ENCODE peak calls at places on chromosomes 16 and 17, in six cellular contexts. N, J, W, K, A and O are unnamed samples.

GRCh38 chr16:88339926-88340754 is 42.6 kb upstream of the ZNF469 start:
- DNase-seq in N (no peak), J (no peak), W (no peak), K (no peak), A (no peak), O (no peak)

GRCh38 chr16:53511403-53512280 is 8.6 kb upstream of the AKTIP start:
- DNase-seq in N (peak; percentile 32), J (no peak), W (no peak), K (no peak), A (no peak), O (no peak)

GRCh38 chr17:78962345-78962983 is 17.3 kb downstream of the LGALS3BP start:
- DNase-seq in N (peak; percentile 57), J (no peak), W (no peak), K (no peak), A (no peak), O (no peak)

GRCh38 chr17:81884968-81885367 is 6.4 kb downstream of the ALYREF start:
- DNase-seq in N (no peak), J (no peak), W (no peak), K (no peak), A (no peak), O (no peak)

GRCh38 chr17:78991906-78992532 is 12.3 kb upstream of the LGALS3BP start:
- DNase-seq in N (no peak), J (no peak), W (peak; percentile 15), K (no peak), A (no peak), O (no peak)

GRCh38 chr16:57283214-57283955 is 1.1 kb downstream of the PLLP start:
- DNase-seq in N (no peak), J (no peak), W (no peak), K (no peak), A (no peak), O (no peak)

GRCh38 chr17:60164697-60165096 is 14.9 kb downstream of the CA4 start:
- DNase-seq in N (no peak), J (no peak), W (no peak), K (no peak), A (no peak), O (no peak)

GRCh38 chr16:65312795-65313194 is 190.9 kb upstream of the CDH11 start:
- DNase-seq in N (no peak), J (peak; percentile 40), W (no peak), K (no peak), A (no peak), O (peak; percentile 59)

GRCh38 chr17:60161598-60162330 is 12.0 kb downstream of the CA4 start:
- DNase-seq in N (no peak), J (no peak), W (no peak), K (no peak), A (no peak), O (no peak)

GRCh38 chr17:44830359-44831269 is 527 bp upstream of the GJC1 start:
- DNase-seq in N (peak; percentile 59), J (no peak), W (peak; percentile 30), K (no peak), A (no peak), O (no peak)

GRCh38 chr17:44826123-44826790 is 3.8 kb downstream of the GJC1 start:
- DNase-seq in N (no peak), J (no peak), W (no peak), K (no peak), A (no peak), O (no peak)

GRCh38 chr17:44828919-44829557 is 1.0 kb downstream of the GJC1 start:
- DNase-seq in N (peak; percentile 38), J (no peak), W (no peak), K (no peak), A (no peak), O (no peak)

GRCh38 chr17:44829558-44830358 is at the start of gene GJC1:
- DNase-seq in N (peak; percentile 48), J (no peak), W (peak; percentile 69), K (no peak), A (no peak), O (no peak)

GRCh38 chr17:44827863-44828262 is 2.2 kb downstream of the GJC1 start:
- DNase-seq in N (no peak), J (no peak), W (no peak), K (no peak), A (no peak), O (no peak)
- H3K4me3 ChIP-seq in N (no peak overlapping the region), J (peak overlapping the region; percentile 75), W (peak overlapping the region; percentile 84), K (no peak overlapping the region), A (peak overlapping the region; percentile 92), O (peak overlapping the region; percentile 82)

GRCh38 chr16:11742536-11743307 is at the start of gene TXNDC11:
- DNase-seq in N (peak; percentile 99), J (peak; percentile 95), W (peak; percentile 100), K (peak; percentile 98), A (peak; percentile 85), O (peak; percentile 83)
- TF ChIP-seq CTCF in N (no peak), J (no peak), W (no peak), K (no peak), A (no peak), O (no peak)

DNA sequence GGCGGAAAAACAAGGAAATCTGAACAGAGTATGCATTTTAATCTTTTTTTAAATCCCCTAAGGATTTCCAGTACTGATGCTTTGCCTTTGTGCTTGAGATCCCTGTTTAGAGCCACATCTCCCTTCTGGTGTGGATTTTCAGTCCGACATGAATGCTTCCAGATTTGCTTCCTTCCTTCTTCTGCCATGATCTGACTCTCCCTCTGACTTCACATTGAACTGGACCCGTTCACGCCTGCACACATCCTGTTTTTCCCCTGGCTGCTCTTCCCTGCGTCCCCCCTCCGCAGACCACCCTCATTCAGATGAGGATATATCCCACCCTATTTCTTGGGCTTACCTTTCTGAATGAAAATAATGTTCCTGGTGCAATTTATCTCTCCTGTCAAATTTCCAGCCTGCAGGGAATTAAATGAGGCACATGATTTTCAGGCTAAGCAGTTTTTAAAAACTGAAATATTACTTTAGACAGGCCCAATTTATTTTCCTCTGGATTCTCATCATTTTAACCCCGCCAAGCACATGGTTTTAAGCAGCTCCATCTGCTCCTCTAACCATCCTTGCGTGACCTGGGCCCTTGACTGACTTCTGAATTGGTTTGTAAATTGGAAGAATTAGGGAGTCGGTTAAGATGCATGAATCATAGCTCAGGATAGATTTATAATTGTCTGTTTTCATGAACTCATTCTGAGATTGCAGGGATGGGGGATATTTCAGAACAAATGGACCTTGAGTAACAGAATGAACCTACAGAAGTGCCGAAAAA is 59.2 kb downstream of the BMERB1 start:
- DNase-seq in N (no peak), J (peak; percentile 18), W (no peak), K (no peak), A (peak; percentile 91), O (no peak)
- H3K4me3 ChIP-seq in N (no peak overlapping the region), J (no peak overlapping the region), W (no peak overlapping the region), K (no peak overlapping the region), A (peak overlapping the region; percentile 24), O (no peak overlapping the region)

GRCh38 chr16:80323808-80324195 is 217.0 kb upstream of the DYNLRB2 start:
- DNase-seq in N (no peak), J (no peak), W (no peak), K (no peak), A (no peak), O (no peak)

GRCh38 chr16:80318107-80318506 is 222.7 kb upstream of the DYNLRB2 start:
- DNase-seq in N (no peak), J (no peak), W (no peak), K (no peak), A (no peak), O (no peak)

GRCh38 chr16:80323187-80323807 is 217.5 kb upstream of the DYNLRB2 start:
- DNase-seq in N (no peak), J (no peak), W (no peak), K (no peak), A (no peak), O (no peak)

GRCh38 chr16:80317132-80318098 is 223.4 kb upstream of the DYNLRB2 start:
- DNase-seq in N (peak; percentile 17), J (no peak), W (no peak), K (no peak), A (no peak), O (no peak)

DNA sequence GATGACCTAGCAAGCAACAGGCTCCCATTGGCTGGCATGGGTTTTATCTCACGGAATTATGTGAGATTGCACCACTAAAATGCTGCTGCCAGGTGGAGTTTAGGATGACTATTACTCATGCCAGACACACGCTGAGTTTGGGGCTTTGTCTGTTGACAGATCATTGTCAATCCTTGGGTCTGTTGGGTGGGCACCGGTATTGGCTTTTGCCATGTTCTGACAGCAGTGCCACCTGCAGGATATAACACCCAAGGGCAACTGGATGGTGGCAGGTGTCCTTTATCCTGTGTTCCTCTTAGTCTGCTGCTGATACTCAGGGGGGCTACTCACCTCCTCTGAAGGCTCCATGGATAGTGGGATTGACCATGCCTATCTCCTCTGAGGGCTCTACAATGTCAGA is 221.6 kb upstream of the DYNLRB2 start:
- DNase-seq in N (no peak), J (no peak), W (no peak), K (no peak), A (no peak), O (no peak)
- TF ChIP-seq CTCF in N (no peak), J (peak; percentile 33), W (no peak), K (no peak), A (no peak), O (no peak)

DNA sequence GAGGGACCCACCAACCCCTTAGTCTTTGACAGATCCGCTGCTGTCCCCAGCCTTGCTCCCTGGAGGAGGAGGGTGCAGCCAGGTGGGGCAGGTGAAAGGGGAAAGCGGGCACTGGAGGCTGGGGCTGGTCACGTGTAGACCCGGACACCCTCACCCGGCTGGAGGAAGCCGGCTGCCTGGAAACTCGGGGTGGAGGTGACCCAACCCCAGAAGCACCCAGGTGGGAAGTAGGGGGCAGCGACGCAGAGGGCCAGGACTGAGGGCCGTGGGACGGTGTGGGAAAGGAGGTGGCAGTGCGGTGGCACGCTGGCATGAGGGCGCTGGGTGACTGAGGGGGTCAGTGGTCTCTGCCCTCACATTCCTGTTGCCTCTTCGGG is 2.7 kb downstream of the TRAF7 start:
- DNase-seq in N (no peak), J (no peak), W (no peak), K (no peak), A (no peak), O (no peak)
- H3K4me3 ChIP-seq in N (no peak overlapping the region), J (peak overlapping the region; percentile 3), W (no peak overlapping the region), K (no peak overlapping the region), A (peak overlapping the region; percentile 7), O (no peak overlapping the region)

GRCh38 chr17:7716901-7717755 is at the start of gene DNAH2:
- DNase-seq in N (peak; percentile 93), J (peak; percentile 85), W (peak; percentile 76), K (peak; percentile 47), A (peak; percentile 75), O (peak; percentile 24)
- TF ChIP-seq CTCF in N (peak; percentile 78), J (peak; percentile 68), W (peak; percentile 62), K (no peak), A (peak; percentile 52), O (peak; percentile 69)

GRCh38 chr16:49923411-49923810 is 67.5 kb upstream of the ZNF423 start:
- DNase-seq in N (no peak), J (no peak), W (no peak), K (no peak), A (no peak), O (no peak)
- H3K4me3 ChIP-seq in N (no peak overlapping the region), J (no peak overlapping the region), W (no peak overlapping the region), K (no peak overlapping the region), A (no peak overlapping the region), O (no peak overlapping the region)